ENCODE peak calls at places on chromosomes 16 and 17, in five cellular contexts. N is cardiac muscle cell, I is uterus, G is H9, E is Peyer's patch. J is an unnamed sample.

GRCh38 chr16:3458278-3458851 is 14.9 kb downstream of the NAA60 start:
- DNase-seq in I (no peak), N (peak; percentile 46), E (peak; percentile 64), G (no peak), J (peak; percentile 49)

GRCh38 chr17:43151880-43152456 is 19.0 kb upstream of the NBR1 start:
- DNase-seq in E (no peak), G (no peak), I (no peak), N (no peak), J (no peak)

GRCh38 chr17:17765359-17765758 is 71.4 kb downstream of the SREBF1 start:
- DNase-seq in N (no peak), E (no peak), I (no peak), G (no peak), J (no peak)

GRCh38 chr17:46264456-46265198 is 30.3 kb upstream of the LRRC37A start:
- DNase-seq in E (no peak), N (peak; percentile 43), G (peak; percentile 43), I (no peak), J (peak; percentile 88)

GRCh38 chr17:81941484-81942166 is 4.5 kb upstream of the PYCR1 start:
- DNase-seq in I (no peak), G (peak; percentile 66), E (no peak), N (peak; percentile 92), J (no peak)

GRCh38 chr17:19652595-19652994 is 4.0 kb downstream of the ALDH3A2 start:
- DNase-seq in I (no peak), N (no peak), E (no peak), G (no peak), J (no peak)

GRCh38 chr17:35808240-35808961 is 883 bp upstream of the TAF15 start:
- DNase-seq in E (no peak), I (no peak), G (no peak), N (no peak), J (no peak)

GRCh38 chr16:79915264-79916160 is 315.0 kb upstream of the MAF start:
- DNase-seq in I (no peak), N (no peak), G (no peak), E (no peak), J (no peak)

GRCh38 chr16:4426021-4426684 is 485 bp downstream of the DNAJA3 start:
- DNase-seq in I (no peak), E (no peak), N (no peak), G (no peak), J (no peak)

GRCh38 chr17:59381716-59382570 is 50.5 kb downstream of the YPEL2 start:
- DNase-seq in G (no peak), N (no peak), I (no peak), E (peak; percentile 72), J (no peak)

GRCh38 chr16:58582971-58583765 is 46.5 kb downstream of the CNOT1 start:
- DNase-seq in E (no peak), G (no peak), N (no peak), I (no peak), J (no peak)

GRCh38 chr17:18962494-18962815 is 10.5 kb downstream of the SLC5A10 start:
- DNase-seq in I (no peak), G (no peak), E (peak; percentile 43), N (no peak), J (no peak)

GRCh38 chr17:77003699-77004098 is 135.5 kb downstream of the MGAT5B start:
- DNase-seq in N (no peak), I (no peak), G (no peak), E (no peak), J (no peak)

GRCh38 chr17:34673995-34674900 is 94.9 kb downstream of the TMEM132E start:
- DNase-seq in N (no peak), I (no peak), G (no peak), E (no peak), J (no peak)

GRCh38 chr17:6608321-6608720 is 32.2 kb downstream of the KIAA0753 start:
- DNase-seq in I (no peak), E (no peak), G (no peak), N (no peak), J (peak; percentile 75)

GRCh38 chr17:30922235-30922993 is 669 bp downstream of the ADAP2 start:
- DNase-seq in I (no peak), E (peak; percentile 53), G (peak; percentile 62), N (peak; percentile 3), J (no peak)

GRCh38 chr17:29451338-29451737 is 61.2 kb downstream of the TAOK1 start:
- DNase-seq in E (no peak), N (no peak), I (no peak), G (no peak), J (no peak)

GRCh38 chr16:25785361-25785760 is 93.6 kb downstream of the HS3ST4 start:
- DNase-seq in I (no peak), N (no peak), E (no peak), G (no peak), J (no peak)

GRCh38 chr17:32870969-32871368 is 6.0 kb downstream of the MYO1D start:
- DNase-seq in E (no peak), G (no peak), N (no peak), I (no peak), J (no peak)

GRCh38 chr17:79674506-79675412 is 56.0 kb upstream of the ENPP7 start:
- DNase-seq in E (peak; percentile 26), I (no peak), N (no peak), G (no peak), J (no peak)

GRCh38 chr17:29625037-29625750 is 2.5 kb upstream of the CORO6 start:
- DNase-seq in E (no peak), N (no peak), I (no peak), G (peak; percentile 89), J (peak; percentile 61)

GRCh38 chr16:15888072-15888976 is at the start of gene CEP20:
- DNase-seq in I (peak; percentile 99), E (peak; percentile 100), G (peak; percentile 100), N (peak; percentile 100), J (peak; percentile 100)

GRCh38 chr16:15650698-15651161 is 685 bp downstream of the NDE1 start:
- DNase-seq in E (peak; percentile 57), G (peak; percentile 39), I (peak; percentile 52), N (peak; percentile 2), J (peak; percentile 21)

GRCh38 chr16:57187508-57187854 is 1.4 kb downstream of the RSPRY1 start:
- DNase-seq in N (no peak), I (no peak), G (no peak), E (no peak), J (no peak)

GRCh38 chr17:32769846-32770245 is 107.1 kb downstream of the MYO1D start:
- DNase-seq in E (no peak), I (no peak), G (no peak), N (peak; percentile 11), J (peak; percentile 50)

GRCh38 chr17:69485901-69486643 is 71.6 kb downstream of the MAP2K6 start:
- DNase-seq in N (no peak), G (no peak), E (no peak), I (no peak), J (no peak)

DNA sequence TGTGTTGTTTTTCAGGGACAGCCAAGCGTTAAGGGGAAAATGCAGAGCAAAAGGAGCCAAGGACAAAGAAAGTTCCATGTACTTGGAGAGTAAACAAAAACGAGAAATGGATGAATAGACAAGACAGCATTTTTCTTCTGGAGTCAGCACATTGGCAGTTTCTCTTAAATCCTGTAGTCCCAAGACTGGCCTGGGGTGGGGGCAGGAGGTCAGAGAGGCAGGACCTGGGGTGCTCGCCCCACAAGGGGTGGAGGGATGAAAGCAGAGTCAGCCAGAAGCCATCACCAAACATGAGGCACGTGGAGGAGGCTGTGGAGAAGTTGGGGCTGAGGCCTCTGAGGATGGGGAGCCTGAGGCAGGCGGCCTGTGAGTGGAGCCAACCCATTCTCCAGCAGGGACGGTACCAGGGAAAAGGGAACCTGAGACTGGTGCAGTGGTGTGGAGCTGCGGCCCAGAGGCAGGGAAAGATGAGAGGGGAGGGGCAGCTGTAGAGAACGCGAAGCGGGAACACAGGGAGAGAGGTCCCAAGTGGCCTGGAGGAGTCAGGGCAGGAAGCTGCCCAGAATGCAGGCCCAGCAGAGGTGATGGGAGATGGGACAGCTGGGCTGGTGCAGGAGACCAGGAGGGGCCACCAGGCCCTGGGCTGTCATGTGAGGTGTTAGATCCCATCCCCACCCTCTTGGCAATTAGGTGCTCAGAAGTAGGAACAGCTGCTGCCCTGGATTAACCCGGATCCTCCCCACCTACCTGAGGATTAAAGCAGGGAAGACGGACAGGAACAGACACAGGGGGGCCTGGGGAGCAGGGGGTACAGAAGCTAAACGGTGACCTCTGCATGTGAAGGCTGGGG is 3.3 kb downstream of the TLCD3B start:
- DNase-seq in E (no peak), N (no peak), G (no peak), I (no peak), J (no peak)
- TF ChIP-seq CTCF in E (no peak), N (no peak), G (no peak), I (no peak), J (no peak)

GRCh38 chr16:31246296-31246695 is 13.5 kb upstream of the ITGAM start:
- DNase-seq in G (no peak), E (no peak), I (no peak), N (no peak), J (no peak)
- H3K27ac ChIP-seq in G (peak overlapping the region; percentile 71), E (no peak overlapping the region), I (no peak overlapping the region), N (no peak overlapping the region), J (no peak overlapping the region)

DNA sequence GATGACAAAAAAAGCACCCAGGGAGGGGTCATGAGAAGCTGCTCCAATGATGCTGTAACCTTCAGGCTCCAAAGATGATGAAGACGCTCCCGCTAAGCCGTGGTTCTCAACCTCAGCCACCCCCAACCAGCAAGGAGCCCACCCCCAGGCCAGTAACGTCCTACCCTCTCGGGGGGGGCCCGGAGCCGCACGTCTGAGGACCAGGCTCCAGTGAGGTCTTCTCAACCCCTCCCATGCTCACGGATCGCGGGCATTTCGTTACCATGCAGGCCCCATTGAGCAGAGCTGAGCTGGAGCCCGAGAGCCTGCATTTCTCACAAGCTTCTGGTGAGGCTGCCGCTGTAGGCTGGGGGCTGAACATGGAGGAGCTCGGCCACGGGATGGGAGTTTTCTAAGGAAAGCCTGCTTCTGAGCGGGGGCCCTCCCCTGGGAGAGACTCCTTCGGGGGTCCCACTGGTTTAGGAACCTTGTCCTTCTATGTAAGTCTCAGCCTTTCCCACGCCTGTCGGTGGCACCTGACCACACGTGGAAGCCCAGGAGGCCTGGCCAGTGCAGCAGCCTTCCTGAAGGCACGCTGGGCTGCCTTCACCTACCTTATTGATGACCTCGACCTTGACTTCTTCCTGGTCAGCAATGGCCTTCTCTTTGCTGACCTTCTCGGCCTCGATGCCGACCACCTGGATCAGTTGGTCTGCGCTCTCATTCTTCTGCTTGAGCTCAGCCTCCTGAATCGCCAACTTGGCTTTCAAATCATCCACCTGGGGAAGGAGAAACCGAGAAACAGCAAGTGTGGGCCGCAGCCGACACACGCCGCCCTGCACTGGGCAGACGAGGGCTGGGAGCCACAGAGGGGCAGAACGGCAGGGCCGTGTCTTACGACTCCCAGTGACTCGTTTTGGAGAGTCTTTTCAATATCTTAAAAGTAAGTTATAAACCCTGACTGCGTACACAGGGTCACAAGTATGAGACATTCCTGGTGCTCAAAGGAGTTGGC is 82.8 kb downstream of the PGS1 start:
- DNase-seq in G (no peak), I (no peak), E (no peak), N (no peak), J (no peak)
- TF ChIP-seq CTCF in G (no peak), I (no peak), E (no peak), N (no peak), J (no peak)

GRCh38 chr17:50187741-50188520 is 13.5 kb downstream of the COL1A1 start:
- DNase-seq in I (no peak), G (no peak), E (no peak), N (no peak), J (no peak)
- H3K27ac ChIP-seq in I (peak overlapping the region; percentile 82), G (no peak overlapping the region), E (no peak overlapping the region), N (no peak overlapping the region), J (peak overlapping the region; percentile 8)

GRCh38 chr17:7841622-7842379 is 7.8 kb downstream of the KDM6B start:
- DNase-seq in I (peak; percentile 94), G (peak; percentile 96), N (peak; percentile 99), E (peak; percentile 95), J (peak; percentile 84)
- TF ChIP-seq CTCF in I (peak; percentile 57), G (no peak), N (no peak), E (peak; percentile 18), J (peak; percentile 42)

J was measured in RWPE1.